ENCODE peak calls at places on chromosomes 4 and X, in nine cellular contexts. D, X, E, M, C, O, V, J and T are unnamed samples.

GRCh38 chrX:116114999-116115398 is 55.5 kb upstream of the AGTR2 start:
- DNase-seq in D (no peak), V (no peak), M (no peak), J (no peak), E (no peak), X (no peak), C (no peak), O (no peak), T (no peak)

GRCh38 chr4:159131564-159131963 is 28.7 kb downstream of the RAPGEF2 start:
- DNase-seq in X (no peak), M (no peak), D (no peak), J (no peak), E (no peak), O (no peak), V (no peak), C (no peak), T (no peak)

GRCh38 chr4:184808719-184809062 is 17.1 kb downstream of the ACSL1 start:
- DNase-seq in O (no peak), J (no peak), D (no peak), E (no peak), V (no peak), X (no peak), C (no peak), M (no peak), T (no peak)

GRCh38 chrX:108001218-108001814 is 19.1 kb upstream of the TEX13B start:
- DNase-seq in C (no peak), E (no peak), V (no peak), X (no peak), J (peak; percentile 42), M (peak; percentile 64), O (peak; percentile 70), D (peak; percentile 63), T (no peak)

GRCh38 chrX:132219343-132219768 is at the start of gene RAP2C:
- DNase-seq in V (peak; percentile 74), J (peak; percentile 59), C (peak; percentile 71), X (no peak), O (peak; percentile 82), M (peak; percentile 60), D (peak; percentile 72), E (peak; percentile 31), T (peak; percentile 83)

GRCh38 chrX:129665916-129666644 is 11.3 kb upstream of the APLN start:
- DNase-seq in E (no peak), X (peak; percentile 17), C (peak; percentile 66), O (peak; percentile 67), V (no peak), M (peak; percentile 66), J (peak; percentile 78), D (peak; percentile 76), T (no peak)

GRCh38 chr4:91826186-91826585 is 477.6 kb upstream of the GRID2 start:
- DNase-seq in J (no peak), C (no peak), E (no peak), D (no peak), O (no peak), X (no peak), V (no peak), M (peak; percentile 31), T (no peak)

GRCh38 chrX:74422029-74422352 is 698 bp downstream of the SLC16A2 start:
- DNase-seq in J (no peak), C (no peak), X (no peak), O (no peak), D (no peak), M (no peak), V (no peak), E (no peak), T (no peak)

GRCh38 chrX:30513284-30513683 is 64.3 kb downstream of the TASL start:
- DNase-seq in V (no peak), D (peak; percentile 25), X (no peak), M (peak; percentile 18), O (peak; percentile 16), J (no peak), E (no peak), C (no peak), T (no peak)

GRCh38 chr4:102469806-102470205 is 31.4 kb upstream of the NFKB1 start:
- DNase-seq in V (no peak), J (no peak), E (no peak), O (no peak), C (no peak), X (no peak), D (no peak), M (no peak), T (no peak)

GRCh38 chr4:74006009-74006476 is 7.6 kb upstream of the CXCL5 start:
- DNase-seq in X (no peak), M (peak; percentile 73), J (peak; percentile 68), D (peak; percentile 95), E (no peak), O (peak; percentile 37), C (no peak), V (no peak), T (no peak)

GRCh38 chrX:129654652-129655546 is at the start of gene APLN:
- DNase-seq in E (no peak), J (peak; percentile 26), M (peak; percentile 41), C (no peak), O (no peak), V (peak; percentile 54), X (no peak), D (peak; percentile 34), T (peak; percentile 73)

GRCh38 chrX:40402771-40403533 is 177.8 kb upstream of the ATP6AP2 start:
- DNase-seq in O (peak; percentile 77), D (peak; percentile 59), C (no peak), E (no peak), M (peak; percentile 43), V (peak; percentile 60), J (peak; percentile 57), X (peak; percentile 3), T (no peak)

GRCh38 chr4:38330321-38330720 is 333.7 kb upstream of the KLF3 start:
- DNase-seq in X (no peak), V (no peak), D (no peak), C (no peak), O (no peak), M (no peak), E (no peak), J (no peak), T (no peak)

GRCh38 chrX:47661539-47661938 is 2.6 kb upstream of the UXT start:
- DNase-seq in C (no peak), V (no peak), M (no peak), D (no peak), X (no peak), E (no peak), J (no peak), O (no peak), T (no peak)

GRCh38 chr4:184787766-184788503 is 37.8 kb downstream of the ACSL1 start:
- DNase-seq in D (no peak), E (no peak), O (no peak), X (no peak), C (no peak), M (no peak), V (no peak), J (no peak), T (no peak)

GRCh38 chr4:161364681-161365080 is 799.1 kb downstream of the FSTL5 start:
- DNase-seq in D (no peak), E (no peak), J (no peak), X (no peak), C (no peak), O (no peak), V (no peak), M (no peak), T (no peak)

GRCh38 chrX:96433409-96434122 is 251.1 kb upstream of the DIAPH2 start:
- DNase-seq in O (no peak), C (no peak), M (no peak), J (no peak), V (no peak), D (no peak), X (no peak), E (no peak), T (no peak)

GRCh38 chr4:7821245-7822165 is 118.2 kb downstream of the AFAP1 start:
- DNase-seq in M (no peak), V (no peak), X (no peak), O (no peak), D (peak; percentile 67), E (no peak), J (peak; percentile 50), C (no peak), T (no peak)

GRCh38 chr4:7086384-7086783 is 18.5 kb upstream of the GRPEL1 start:
- DNase-seq in D (no peak), X (no peak), E (no peak), M (no peak), O (no peak), V (no peak), C (no peak), J (no peak), T (no peak)

GRCh38 chrX:120309873-120310730 is 1.2 kb downstream of the TMEM255A start:
- DNase-seq in X (no peak), C (no peak), O (peak; percentile 17), M (peak; percentile 19), J (peak; percentile 6), V (no peak), E (no peak), D (no peak), T (no peak)

GRCh38 chr4:80073362-80074008 is 456 bp upstream of the ANTXR2 start:
- DNase-seq in M (no peak), C (no peak), O (no peak), V (no peak), X (no peak), J (no peak), D (no peak), E (no peak), T (no peak)